ENCODE peak calls at places on chromosome 4, in four cellular contexts. Z is dorsolateral prefrontal cortex, F is nephron progenitor cell, M is foreskin keratinocyte. X is an unnamed sample.

GRCh38 chr4:117768610-117769009 is 265.7 kb upstream of the NDST3 start:
- DNase-seq in Z (no peak), F (no peak), M (no peak), X (no peak)

GRCh38 chr4:53465891-53466290 is 88.5 kb downstream of the FIP1L1 start:
- DNase-seq in Z (no peak), F (no peak), M (no peak), X (no peak)

GRCh38 chr4:154189346-154189745 is 302.3 kb downstream of the DCHS2 start:
- DNase-seq in Z (no peak), F (no peak), M (no peak), X (no peak)

GRCh38 chr4:5863461-5864113 is 29.3 kb downstream of the CRMP1 start:
- DNase-seq in Z (no peak), F (no peak), M (peak), X (no peak)

GRCh38 chr4:66014146-66014765 is 344.0 kb upstream of the EPHA5 start:
- DNase-seq in Z (no peak), F (no peak), M (no peak), X (no peak)

GRCh38 chr4:169416997-169417396 is 146.2 kb upstream of the SH3RF1 start:
- DNase-seq in Z (no peak), F (no peak), M (no peak), X (no peak)

GRCh38 chr4:169765845-169766244 is 8.1 kb upstream of the HPF1 start:
- DNase-seq in Z (no peak), F (no peak), M (no peak), X (no peak)

GRCh38 chr4:25100710-25101109 is 59.5 kb downstream of the SEPSECS start:
- DNase-seq in Z (no peak), F (no peak), M (no peak), X (no peak)

GRCh38 chr4:185210102-185210981 is 944 bp downstream of the SNX25 start:
- DNase-seq in Z (no peak), F (peak), M (peak), X (peak)

GRCh38 chr4:9704551-9705332 is 76.7 kb upstream of the DRD5 start:
- DNase-seq in Z (no peak), F (no peak), M (no peak), X (no peak)

GRCh38 chr4:88415982-88416381 is 37.3 kb downstream of the HERC6 start:
- DNase-seq in Z (no peak), F (no peak), M (no peak), X (no peak)

GRCh38 chr4:74474345-74475099 is 29.6 kb downstream of the AREG start:
- DNase-seq in Z (no peak), F (no peak), M (no peak), X (no peak)

GRCh38 chr4:11537846-11538245 is 109.2 kb upstream of the HS3ST1 start:
- DNase-seq in Z (no peak), F (no peak), M (no peak), X (no peak)

GRCh38 chr4:112514079-112514448 is 1.9 kb downstream of the NEUROG2 start:
- DNase-seq in Z (no peak), F (peak), M (no peak), X (no peak)

GRCh38 chr4:13427599-13428325 is 56.4 kb downstream of the RAB28 start:
- DNase-seq in Z (no peak), F (no peak), M (peak), X (no peak)

GRCh38 chr4:108492816-108493595 is 127.4 kb upstream of the RPL34 start:
- DNase-seq in Z (no peak), F (peak), M (no peak), X (no peak)

GRCh38 chr4:169345207-169345788 is 74.5 kb upstream of the SH3RF1 start:
- DNase-seq in Z (peak), F (no peak), M (peak), X (no peak)

GRCh38 chr4:37641886-37642849 is 44.0 kb downstream of the RELL1 start:
- DNase-seq in Z (no peak), F (no peak), M (no peak), X (no peak)

GRCh38 chr4:188554413-188554812 is 415.2 kb downstream of the TRIML1 start:
- DNase-seq in Z (no peak), F (no peak), M (no peak), X (no peak)

GRCh38 chr4:156295676-156296075 is 342.0 kb upstream of the CTSO start:
- DNase-seq in Z (no peak), F (no peak), M (no peak), X (no peak)

GRCh38 chr4:168871686-168872085 is 138.4 kb downstream of the CBR4 start:
- DNase-seq in Z (no peak), F (no peak), M (no peak), X (no peak)

GRCh38 chr4:8188743-8189550 is 10.1 kb upstream of the SH3TC1 start:
- DNase-seq in Z (peak), F (no peak), M (peak), X (no peak)

GRCh38 chr4:58064618-58065017 is 954.4 kb upstream of the IGFBP7 start:
- DNase-seq in Z (no peak), F (no peak), M (no peak), X (no peak)

GRCh38 chr4:58063761-58064160 is 953.6 kb upstream of the IGFBP7 start:
- DNase-seq in Z (no peak), F (no peak), M (no peak), X (no peak)

GRCh38 chr4:58061967-58062366 is 951.8 kb upstream of the IGFBP7 start:
- DNase-seq in Z (no peak), F (no peak), M (no peak), X (no peak)
- TF ChIP-seq CTCF in Z (no peak), F (no peak), M (peak), X (no peak)

DNA sequence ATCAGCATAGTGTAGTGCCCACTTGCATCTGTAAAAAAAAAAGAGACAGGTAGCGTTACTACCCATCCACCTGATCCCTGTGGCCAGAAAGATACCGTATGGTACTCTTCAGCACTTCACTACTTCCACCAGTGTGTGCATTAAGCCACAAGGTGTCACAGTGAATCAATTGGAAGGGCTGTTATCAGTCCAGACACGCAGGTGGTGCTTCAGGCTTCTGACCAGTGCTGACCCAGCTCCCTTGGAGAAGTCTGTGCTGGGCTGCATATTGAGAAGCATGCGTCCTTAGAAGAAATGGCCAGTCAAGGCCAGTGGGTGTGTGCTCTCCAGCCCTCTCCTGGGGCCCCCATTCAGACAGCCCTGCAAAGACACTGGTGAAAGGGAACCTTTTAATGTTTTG is 10.6 kb downstream of the LDB2 start:
- DNase-seq in Z (no peak), F (no peak), M (no peak), X (no peak)
- TF ChIP-seq CTCF in Z (no peak), F (no peak), M (no peak), X (no peak)

DNA sequence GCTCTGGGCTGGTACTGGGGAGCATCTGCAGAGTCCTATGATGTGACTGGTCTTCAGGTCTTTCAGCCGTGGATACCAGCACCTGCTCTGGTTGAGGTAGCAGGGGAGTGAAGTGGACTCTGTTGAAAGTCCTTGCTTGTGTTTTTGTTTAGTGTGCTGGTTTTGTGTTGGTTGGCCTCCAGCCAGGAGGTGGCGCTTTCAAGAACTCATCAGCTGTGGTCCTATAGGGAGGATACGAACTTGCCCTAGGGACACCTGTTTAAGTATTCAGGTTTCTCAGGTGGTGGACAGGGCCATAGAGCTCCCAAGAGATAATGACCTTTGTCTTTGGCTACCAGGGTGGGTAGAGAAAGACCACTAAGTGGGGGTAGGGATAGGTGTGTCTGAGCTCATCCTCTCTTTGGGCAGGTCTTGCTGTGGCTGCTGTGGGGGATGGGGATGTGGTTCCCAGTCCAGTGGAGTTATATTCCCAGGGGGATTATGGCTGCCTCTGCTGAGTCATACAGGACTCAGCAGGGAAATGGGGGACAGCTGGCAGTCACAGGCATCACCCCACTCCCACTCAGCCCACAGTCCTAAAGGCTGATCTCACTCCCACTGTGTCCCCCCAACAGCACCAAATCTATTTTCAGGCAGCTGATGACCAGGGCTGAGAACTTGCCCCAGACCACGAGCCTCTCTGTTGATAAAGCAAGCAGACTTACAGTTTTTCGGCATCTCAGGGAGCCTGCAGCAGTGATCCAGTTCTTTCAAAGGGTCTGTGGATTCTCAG is 24.1 kb downstream of the MSMO1 start:
- DNase-seq in Z (no peak), F (no peak), M (no peak), X (no peak)
- TF ChIP-seq CTCF in Z (no peak), F (no peak), M (no peak), X (no peak)

DNA sequence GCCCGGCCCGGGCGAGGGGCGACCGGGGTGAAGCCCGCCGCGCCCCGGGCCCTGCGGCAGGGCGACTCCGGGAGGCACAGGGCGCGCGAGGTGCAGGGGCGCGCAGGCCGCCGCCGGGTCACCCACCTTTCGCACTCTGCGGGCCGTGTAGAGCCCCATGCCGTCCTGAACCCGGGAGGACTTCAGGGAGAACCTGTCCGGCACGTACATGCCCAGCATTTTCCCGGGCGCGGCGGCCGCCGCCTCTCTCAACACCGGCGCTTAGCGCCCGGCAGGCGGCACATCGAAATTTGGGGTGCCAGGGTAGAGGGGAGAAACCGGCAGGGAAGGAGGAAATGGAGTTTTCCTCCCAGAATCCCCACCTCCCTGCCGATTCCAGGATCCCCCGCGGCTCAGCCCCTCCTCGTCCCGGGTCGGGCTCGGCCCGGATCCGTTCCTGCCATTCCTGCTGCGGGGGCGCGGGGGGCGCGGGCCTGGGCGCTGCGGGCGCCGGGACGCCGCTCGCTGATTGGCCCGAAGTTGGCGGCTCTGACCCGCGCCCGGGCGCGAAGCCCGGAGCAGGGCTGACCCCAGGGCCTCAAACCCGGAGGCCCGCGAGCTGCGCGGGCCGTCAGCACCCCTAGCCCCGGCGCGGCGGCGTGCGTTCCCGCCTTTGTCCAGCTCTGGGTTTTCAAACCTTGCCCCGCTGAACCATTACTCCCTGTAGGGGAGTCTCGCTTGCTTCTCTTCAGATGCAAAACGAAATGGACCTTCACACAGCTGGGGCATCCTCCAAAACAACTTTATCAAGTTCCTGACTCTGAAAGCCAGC is at the start of gene PRDM5:
- DNase-seq in Z (peak), F (peak), M (peak), X (no peak)
- TF ChIP-seq CTCF in Z (no peak), F (no peak), M (peak), X (no peak)

GRCh38 chr4:77634132-77634785 is 28.6 kb downstream of the CXCL13 start:
- DNase-seq in Z (no peak), F (no peak), M (no peak), X (no peak)

GRCh38 chr4:77636902-77637301 is 31.3 kb downstream of the CXCL13 start:
- DNase-seq in Z (no peak), F (no peak), M (peak), X (no peak)

GRCh38 chr4:77631276-77631675 is 25.7 kb downstream of the CXCL13 start:
- DNase-seq in Z (no peak), F (no peak), M (no peak), X (no peak)

GRCh38 chr4:77629885-77630284 is 24.3 kb downstream of the CXCL13 start:
- DNase-seq in Z (no peak), F (no peak), M (no peak), X (no peak)

DNA sequence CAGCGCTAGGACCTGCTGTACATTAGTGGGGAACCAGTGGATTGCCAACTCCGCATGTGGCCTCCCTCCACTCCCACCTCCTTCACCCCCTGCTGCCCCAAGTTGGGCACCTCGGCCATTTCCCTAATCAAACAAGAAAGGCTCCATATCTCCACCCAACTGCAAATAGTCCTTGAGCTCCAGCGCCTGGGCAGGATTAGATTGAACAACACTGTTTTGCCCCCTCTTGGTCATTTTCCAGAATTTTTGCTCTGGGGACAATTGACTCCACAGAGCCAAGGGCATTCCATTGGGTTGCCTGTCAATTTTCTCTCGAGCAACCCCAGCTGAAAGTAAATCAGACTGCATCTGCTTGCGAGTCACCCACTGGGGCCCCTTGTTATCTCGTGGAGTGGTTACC is 29.6 kb downstream of the CXCL13 start:
- DNase-seq in Z (no peak), F (no peak), M (no peak), X (no peak)
- TF ChIP-seq CTCF in Z (no peak), F (no peak), M (no peak), X (no peak)

X was measured in activated B cell treated with CpG ODN at 0.5 μM for 24 hours.